ENCODE peak calls at places on chromosome 22, in four cellular contexts. N is lower leg skin, I is glutamatergic neuron, T is RPMI7951. M is an unnamed sample.

GRCh38 chr22:36606114-36606513 is 77.1 kb upstream of the EIF3D start:
- DNase-seq in N (no peak), I (no peak), T (no peak), M (no peak)

GRCh38 chr22:19591568-19591967 is 67.4 kb upstream of the CLDN5 start:
- DNase-seq in N (no peak), T (no peak), I (no peak), M (no peak)

GRCh38 chr22:45227645-45228400 is 12.9 kb downstream of the KIAA0930 start:
- DNase-seq in I (no peak), N (no peak), T (no peak), M (no peak)

GRCh38 chr22:25067851-25068421 is 115.4 kb downstream of the KIAA1671 start:
- DNase-seq in N (no peak), I (peak), T (no peak), M (no peak)

GRCh38 chr22:24836282-24836681 is 30.3 kb downstream of the SGSM1 start:
- DNase-seq in I (no peak), T (peak), N (no peak), M (no peak)

GRCh38 chr22:29756341-29756740 is 10.5 kb downstream of the ZMAT5 start:
- DNase-seq in N (no peak), I (no peak), T (no peak), M (no peak)

GRCh38 chr22:38770257-38770949 is 14.6 kb upstream of the SUN2 start:
- DNase-seq in I (no peak), T (no peak), N (no peak), M (no peak)

GRCh38 chr22:47303161-47303890 is 540.9 kb downstream of the TBC1D22A start:
- DNase-seq in T (no peak), N (no peak), I (no peak), M (no peak)

GRCh38 chr22:22479116-22479515 is 29.4 kb downstream of the ZNF280B start:
- DNase-seq in N (no peak), I (no peak), T (no peak), M (no peak)

GRCh38 chr22:35148381-35148780 is 82.4 kb downstream of the ISX start:
- DNase-seq in N (no peak), I (no peak), T (no peak), M (no peak)

GRCh38 chr22:44496305-44496704 is 1.7 kb downstream of the RTL6 start:
- DNase-seq in I (no peak), T (no peak), N (no peak), M (no peak)

GRCh38 chr22:27041745-27042144 is 384.4 kb downstream of the MIAT start:
- DNase-seq in N (no peak), I (peak), T (no peak), M (peak)

GRCh38 chr22:39904864-39905263 is 4.0 kb downstream of the GRAP2 start:
- DNase-seq in N (no peak), T (no peak), I (no peak), M (no peak)

GRCh38 chr22:32985899-32986772 is 72.0 kb downstream of the SYN3 start:
- DNase-seq in N (peak), I (peak), T (peak), M (peak)

GRCh38 chr22:33472462-33473344 is 414.5 kb upstream of the SYN3 start:
- DNase-seq in N (no peak), I (no peak), T (no peak), M (no peak)

GRCh38 chr22:37752189-37753061 is 55.3 kb upstream of the GCAT start:
- DNase-seq in I (no peak), N (peak), T (peak), M (no peak)

GRCh38 chr22:18008136-18008535 is 16.2 kb downstream of the MICAL3 start:
- DNase-seq in I (no peak), N (no peak), T (peak), M (no peak)

GRCh38 chr22:30301995-30302809 is 12.9 kb upstream of the CASTOR1 start:
- DNase-seq in T (peak), I (no peak), N (peak), M (no peak)

GRCh38 chr22:37306494-37306829 is 24.2 kb downstream of the CYTH4 start:
- DNase-seq in T (no peak), N (no peak), I (no peak), M (no peak)

GRCh38 chr22:48337957-48338792 is 1489.5 kb downstream of the BRD1 start:
- DNase-seq in I (no peak), T (no peak), N (no peak), M (no peak)

GRCh38 chr22:46393791-46394333 is 58.3 kb downstream of the TRMU start:
- DNase-seq in T (no peak), I (no peak), N (no peak), M (no peak)

GRCh38 chr22:41780714-41781507 is 19.6 kb upstream of the CCDC134 start:
- DNase-seq in T (peak), N (peak), I (no peak), M (no peak)

M was measured in nephron progenitor cell.